ENCODE peak calls at places on chromosomes 5 and 9, in four cellular contexts. Q is CD8-positive, alpha-beta T cell; G is body of pancreas; Z is right lobe of liver. J is an unnamed sample. For H3K36me3, the result is how much of the 10 kb centered on the place peaks cover.

GRCh38 chr9:91676042-91676441 is 252.4 kb upstream of the NFIL3 start:
- DNase-seq in Q (no peak), G (peak), Z (no peak), J (peak)

GRCh38 chr5:32312194-32312681 is 501 bp downstream of the MTMR12 start:
- DNase-seq in G (peak), Q (peak), Z (peak), J (peak)

GRCh38 chr5:150458819-150459557 is 9.4 kb upstream of the RPS14 start:
- DNase-seq in G (peak), Q (peak), Z (peak), J (peak)

GRCh38 chr5:115415143-115415491 is 118.7 kb upstream of the CCDC112 start:
- DNase-seq in G (no peak), Z (no peak), Q (no peak), J (peak)

GRCh38 chr9:137550241-137550621 is at the start of gene PNPLA7:
- DNase-seq in Q (peak), Z (peak), G (peak), J (peak)

GRCh38 chr5:128711216-128711615 is 173.2 kb upstream of the FBN2 start:
- DNase-seq in G (no peak), Z (no peak), Q (no peak), J (no peak)

GRCh38 chr9:110842976-110843375 is 174.4 kb downstream of the MUSK start:
- DNase-seq in Z (no peak), G (no peak), Q (no peak), J (no peak)

GRCh38 chr5:37272564-37272963 is 23.4 kb upstream of the CPLANE1 start:
- DNase-seq in G (no peak), Z (no peak), Q (no peak), J (peak)

GRCh38 chr5:161340012-161340411 is 206.5 kb downstream of the GABRB2 start:
- DNase-seq in Q (no peak), G (no peak), Z (no peak), J (peak)

GRCh38 chr9:131809941-131810344 is 70.1 kb upstream of the RAPGEF1 start:
- DNase-seq in Z (no peak), G (no peak), Q (no peak), J (no peak)

GRCh38 chr9:82106536-82106935 is 118.0 kb downstream of the SPATA31D1 start:
- DNase-seq in G (no peak), Q (no peak), Z (no peak), J (no peak)

GRCh38 chr5:14900661-14901461 is 29.3 kb upstream of the ANKH start:
- DNase-seq in G (peak), Z (peak), Q (no peak), J (no peak)

GRCh38 chr5:10198021-10198420 is 51.7 kb downstream of the ATPSCKMT start:
- DNase-seq in G (no peak), Z (no peak), Q (no peak), J (no peak)

GRCh38 chr9:71716138-71716909 is 52.0 kb downstream of the CEMIP2 start:
- DNase-seq in Q (no peak), Z (no peak), G (no peak), J (no peak)
- H3K36me3 ChIP-seq in Q (under half), Z (under half), G (under half), J (under half)

DNA sequence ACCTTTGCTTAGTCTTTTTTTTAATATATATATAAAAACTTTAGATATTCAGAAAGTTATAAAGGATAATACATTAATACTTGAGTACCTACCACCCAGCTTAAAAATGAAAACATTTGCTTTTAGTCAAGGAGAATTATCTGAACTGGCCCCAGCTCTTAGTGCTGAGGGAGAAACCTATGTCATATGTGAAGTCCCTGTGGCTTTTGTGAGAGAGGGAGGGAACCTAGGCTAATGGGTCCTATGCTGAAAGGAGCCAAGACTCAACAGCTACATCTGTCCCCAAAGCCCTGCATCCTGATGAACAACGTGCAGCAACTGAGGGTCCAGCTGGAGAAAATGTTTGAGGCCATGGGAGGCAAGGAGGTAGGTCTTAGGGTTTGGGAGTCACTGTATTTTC is 92.0 kb upstream of the RUSC2 start:
- DNase-seq in Q (no peak), G (no peak), Z (no peak), J (no peak)
- H3K36me3 ChIP-seq in Q (under half), G (under half), Z (under half), J (under half)

DNA sequence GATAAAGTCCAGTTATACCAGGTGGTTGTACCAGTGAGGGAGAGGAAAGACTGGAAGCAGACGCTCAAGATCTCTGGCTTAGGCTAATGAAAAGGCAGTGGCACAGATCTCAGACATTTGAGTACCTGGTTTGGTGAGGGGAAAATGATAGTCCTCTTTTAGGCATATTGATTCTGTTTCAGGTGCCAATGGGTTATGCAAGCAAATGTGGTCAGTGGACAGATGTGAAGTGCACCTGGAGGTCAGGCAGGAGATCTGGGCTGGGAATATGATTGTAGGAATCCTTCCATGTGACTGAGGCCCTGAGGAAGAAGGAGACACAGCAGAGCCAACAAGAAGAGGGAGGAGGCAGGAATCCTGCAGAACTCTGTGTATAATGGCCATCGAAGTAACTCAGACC is 63.7 kb upstream of the SMARCA2 start:
- DNase-seq in Z (no peak), G (no peak), Q (no peak), J (no peak)
- H3K36me3 ChIP-seq in Z (under half), G (under half), Q (under half), J (under half)

DNA sequence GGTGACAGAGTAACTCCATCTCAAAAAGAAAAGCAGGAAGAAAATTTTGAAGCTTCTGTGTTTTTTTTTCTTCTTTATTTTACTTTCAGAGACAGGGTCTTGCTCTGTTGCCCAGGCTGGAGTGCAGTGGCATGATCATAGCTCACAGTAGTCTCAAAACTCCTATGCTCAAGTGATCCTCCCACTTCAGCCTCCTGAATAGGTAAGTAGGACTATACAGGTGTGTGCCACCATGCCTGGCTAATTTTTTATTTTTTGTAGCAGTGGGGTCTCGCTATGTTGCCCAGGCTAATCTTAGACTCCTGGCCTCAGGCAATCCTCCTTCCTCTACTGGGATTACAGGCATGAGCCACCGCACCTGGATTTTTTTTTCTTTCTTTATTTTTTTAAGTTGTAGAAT is 10.1 kb upstream of the C5orf24 start:
- DNase-seq in G (no peak), Z (no peak), Q (no peak), J (no peak)
- H3K36me3 ChIP-seq in G (under half), Z (under half), Q (under half), J (under half)

J was measured in small intestine.